ENCODE peak calls at places on chromosome 14, in six cellular contexts. B is T-helper 2 cell; K is HEK293T; C is LNCaP clone FGC; X is stimulated activated CD8-positive, alpha-beta memory T cell treated with anti-CD3 and anti-CD28 coated beads, Interleukin-15, amount 100 ng/mL, for 4 hours; D is RWPE1. I is an unnamed sample.

GRCh38 chr14:71049435-71050147 is 142.3 kb downstream of the PCNX1 start:
- DNase-seq in B (no peak), K (no peak), C (no peak), X (no peak), D (peak; percentile 3), I (peak; percentile 52)

GRCh38 chr14:72619071-72619710 is 274.7 kb downstream of the DPF3 start:
- DNase-seq in B (no peak), K (no peak), C (no peak), X (no peak), D (no peak), I (no peak)

GRCh38 chr14:53964249-53964648 is 7.6 kb upstream of the BMP4 start:
- DNase-seq in B (no peak), K (no peak), C (no peak), X (no peak), D (no peak), I (no peak)

GRCh38 chr14:100065161-100065871 is at the start of gene EVL:
- DNase-seq in B (peak; percentile 36), K (no peak), C (no peak), X (peak; percentile 73), D (no peak), I (peak; percentile 23)

GRCh38 chr14:21398901-21399300 is 15.1 kb upstream of the SUPT16H start:
- DNase-seq in B (no peak), K (no peak), C (no peak), X (no peak), D (no peak), I (no peak)

GRCh38 chr14:36505892-36506731 is 13.9 kb downstream of the NKX2-1 start:
- DNase-seq in B (no peak), K (no peak), C (no peak), X (no peak), D (no peak), I (no peak)

GRCh38 chr14:97270308-97270707 is 473.1 kb downstream of the VRK1 start:
- DNase-seq in B (no peak), K (no peak), C (no peak), X (no peak), D (no peak), I (no peak)

GRCh38 chr14:105420141-105420975 is 731 bp downstream of the MTA1 start:
- DNase-seq in B (no peak), K (peak; percentile 41), C (no peak), X (no peak), D (no peak), I (no peak)

GRCh38 chr14:23551266-23552028 is at the start of gene ZFHX2:
- DNase-seq in B (peak; percentile 55), K (peak; percentile 81), C (peak; percentile 35), X (peak; percentile 67), D (peak; percentile 59), I (peak; percentile 42)

GRCh38 chr14:98949506-98950135 is 322.4 kb downstream of the BCL11B start:
- DNase-seq in B (no peak), K (no peak), C (no peak), X (no peak), D (no peak), I (no peak)

GRCh38 chr14:61925043-61925442 is 162.8 kb downstream of the SNAPC1 start:
- DNase-seq in B (no peak), K (no peak), C (no peak), X (no peak), D (no peak), I (peak; percentile 7)

GRCh38 chr14:50360851-50361250 is 35.8 kb downstream of the CDKL1 start:
- DNase-seq in B (no peak), K (no peak), C (no peak), X (no peak), D (peak; percentile 68), I (no peak)

GRCh38 chr14:37230551-37231194 is 32.9 kb downstream of the MIPOL1 start:
- DNase-seq in B (no peak), K (peak; percentile 39), C (peak; percentile 65), X (no peak), D (peak; percentile 32), I (peak; percentile 81)

GRCh38 chr14:51395361-51395849 is 155.4 kb downstream of the TMX1 start:
- DNase-seq in B (no peak), K (no peak), C (no peak), X (no peak), D (peak; percentile 88), I (peak; percentile 84)

GRCh38 chr14:37569729-37570128 is 25.3 kb downstream of the FOXA1 start:
- DNase-seq in B (no peak), K (no peak), C (no peak), X (no peak), D (no peak), I (no peak)

GRCh38 chr14:92004062-92004461 is 35.8 kb downstream of the TRIP11 start:
- DNase-seq in B (no peak), K (no peak), C (no peak), X (no peak), D (no peak), I (no peak)

GRCh38 chr14:66009104-66009503 is 477.1 kb upstream of the CCDC196 start:
- DNase-seq in B (no peak), K (no peak), C (no peak), X (no peak), D (peak; percentile 54), I (no peak)

GRCh38 chr14:54152351-54152750 is 195.7 kb upstream of the BMP4 start:
- DNase-seq in B (no peak), K (no peak), C (no peak), X (no peak), D (no peak), I (no peak)

GRCh38 chr14:92575061-92575772 is 61.6 kb downstream of the RIN3 start:
- DNase-seq in B (no peak), K (no peak), C (no peak), X (no peak), D (no peak), I (no peak)

GRCh38 chr14:20468773-20469241 is 399 bp upstream of the PNP start:
- DNase-seq in B (no peak), K (no peak), C (no peak), X (no peak), D (peak; percentile 13), I (no peak)

GRCh38 chr14:48954446-48954845 is 631.7 kb downstream of the RPS29 start:
- DNase-seq in B (no peak), K (no peak), C (no peak), X (no peak), D (no peak), I (no peak)

GRCh38 chr14:37145395-37145794 is 27.0 kb downstream of the SLC25A21 start:
- DNase-seq in B (no peak), K (no peak), C (no peak), X (no peak), D (peak; percentile 14), I (no peak)

GRCh38 chr14:67359319-67359774 is 257 bp downstream of the ATP6V1D start:
- DNase-seq in B (no peak), K (peak; percentile 8), C (no peak), X (no peak), D (peak; percentile 71), I (peak; percentile 40)

GRCh38 chr14:38090506-38090905 is 117.2 kb upstream of the SSTR1 start:
- DNase-seq in B (no peak), K (no peak), C (no peak), X (no peak), D (no peak), I (no peak)

GRCh38 chr14:53365516-53366130 is 212.5 kb upstream of the DDHD1 start:
- DNase-seq in B (no peak), K (no peak), C (no peak), X (no peak), D (no peak), I (peak; percentile 40)

GRCh38 chr14:92472860-92473259 is 40.7 kb upstream of the RIN3 start:
- DNase-seq in B (no peak), K (no peak), C (no peak), X (no peak), D (no peak), I (no peak)

GRCh38 chr14:31297701-31298344 is 90.2 kb upstream of the HECTD1 start:
- DNase-seq in B (no peak), K (no peak), C (no peak), X (no peak), D (peak; percentile 11), I (no peak)

GRCh38 chr14:76203086-76204001 is 51.6 kb downstream of the GPATCH2L start:
- DNase-seq in B (no peak), K (no peak), C (no peak), X (no peak), D (peak; percentile 85), I (no peak)

GRCh38 chr14:37320106-37320505 is 122.4 kb downstream of the MIPOL1 start:
- DNase-seq in B (no peak), K (no peak), C (no peak), X (no peak), D (no peak), I (no peak)

GRCh38 chr14:38339704-38340103 is 83.8 kb upstream of the CLEC14A start:
- DNase-seq in B (no peak), K (no peak), C (no peak), X (no peak), D (no peak), I (peak; percentile 71)

GRCh38 chr14:22483863-22484593 is 105.0 kb downstream of the DAD1 start:
- DNase-seq in B (no peak), K (no peak), C (no peak), X (no peak), D (no peak), I (no peak)

GRCh38 chr14:101359221-101360044 is 201.9 kb upstream of the DIO3 start:
- DNase-seq in B (no peak), K (no peak), C (peak; percentile 3), X (no peak), D (no peak), I (no peak)